ENCODE peak calls at places on chromosomes 3 and 15, in five cellular contexts. Y, U, J, G and M are unnamed samples.
A peak's percentile ranks its signal among the peaks of the same experiment; 100 is the strongest.

GRCh38 chr15:64905119-64905831 is 6.4 kb upstream of the ANKDD1A start:
- DNase-seq in Y (peak; percentile 72), U (peak; percentile 72), J (no peak), G (peak; percentile 75), M (peak; percentile 83)

GRCh38 chr3:105526349-105527111 is 159.8 kb downstream of the ALCAM start:
- DNase-seq in Y (no peak), U (peak; percentile 67), J (no peak), G (peak; percentile 81), M (no peak)

GRCh38 chr3:66712210-66712609 is 211.4 kb upstream of the LRIG1 start:
- DNase-seq in Y (no peak), U (no peak), J (no peak), G (no peak), M (no peak)

GRCh38 chr3:159322322-159322939 is 520.6 kb downstream of the MFSD1 start:
- DNase-seq in Y (peak; percentile 3), U (peak; percentile 32), J (no peak), G (peak; percentile 27), M (no peak)

GRCh38 chr3:96622878-96623277 is 191.5 kb upstream of the EPHA6 start:
- DNase-seq in Y (no peak), U (no peak), J (no peak), G (no peak), M (no peak)

GRCh38 chr3:46712191-46713047 is 5.2 kb downstream of the PRSS50 start:
- DNase-seq in Y (no peak), U (no peak), J (no peak), G (no peak), M (no peak)

GRCh38 chr15:101641894-101642293 is 10.3 kb downstream of the TM2D3 start:
- DNase-seq in Y (no peak), U (no peak), J (no peak), G (no peak), M (no peak)

GRCh38 chr15:81000144-81000625 is 538 bp upstream of the TLNRD1 start:
- DNase-seq in Y (peak; percentile 24), U (no peak), J (no peak), G (no peak), M (no peak)

GRCh38 chr3:155741081-155741480 is 3.8 kb downstream of the PLCH1 start:
- DNase-seq in Y (no peak), U (no peak), J (no peak), G (no peak), M (no peak)

GRCh38 chr15:75161788-75162414 is 39.8 kb upstream of the C15orf39 start:
- DNase-seq in Y (no peak), U (no peak), J (no peak), G (no peak), M (no peak)

GRCh38 chr3:34013818-34014576 is 215.6 kb downstream of the PDCD6IP start:
- DNase-seq in Y (no peak), U (no peak), J (no peak), G (no peak), M (no peak)

GRCh38 chr3:112744825-112745566 is 101.7 kb downstream of the CD200R1L start:
- DNase-seq in Y (no peak), U (no peak), J (no peak), G (no peak), M (no peak)

GRCh38 chr3:171865191-171865865 is 22.2 kb downstream of the TMEM212 start:
- DNase-seq in Y (no peak), U (no peak), J (no peak), G (no peak), M (no peak)

GRCh38 chr15:57283774-57284508 is 92.4 kb upstream of the CGNL1 start:
- DNase-seq in Y (no peak), U (no peak), J (no peak), G (no peak), M (no peak)

GRCh38 chr15:73270366-73271097 is 98.2 kb downstream of the HCN4 start:
- DNase-seq in Y (no peak), U (no peak), J (no peak), G (no peak), M (no peak)

GRCh38 chr3:40258555-40258954 is 51.0 kb upstream of the EIF1B start:
- DNase-seq in Y (no peak), U (no peak), J (no peak), G (no peak), M (no peak)

GRCh38 chr3:50204052-50204803 is 843 bp upstream of the SLC38A3 start:
- DNase-seq in Y (no peak), U (no peak), J (no peak), G (no peak), M (no peak)